ENCODE peak calls at places on chromosome 7, in six cellular contexts. I, K, B, W, V and H are unnamed samples.
A peak's percentile ranks its signal among the peaks of the same experiment; 100 is the strongest.

GRCh38 chr7:157493017-157493416 is 156.2 kb downstream of the DNAJB6 start:
- ATAC-seq in I (peak; percentile 49), K (no peak), B (no peak), W (no peak), V (no peak), H (no peak)

GRCh38 chr7:571096-572012 is 51.7 kb upstream of the PDGFA start:
- ATAC-seq in I (no peak), K (no peak), B (no peak), W (no peak), V (no peak), H (no peak)

GRCh38 chr7:75072978-75073282 is 672 bp downstream of the RCC1L start:
- ATAC-seq in I (peak; percentile 42), K (peak; percentile 19), B (peak; percentile 3), W (peak; percentile 26), V (no peak), H (no peak)

GRCh38 chr7:148729984-148730733 is 31.5 kb downstream of the CUL1 start:
- ATAC-seq in I (peak; percentile 50), K (no peak), B (no peak), W (no peak), V (no peak), H (no peak)

GRCh38 chr7:113521468-113521867 is 397.3 kb downstream of the PPP1R3A start:
- ATAC-seq in I (no peak), K (no peak), B (no peak), W (no peak), V (no peak), H (no peak)

GRCh38 chr7:1922071-1922869 is 252.2 kb downstream of the ELFN1 start:
- ATAC-seq in I (no peak), K (no peak), B (no peak), W (no peak), V (no peak), H (no peak)

GRCh38 chr7:22561895-22562593 is 62.1 kb upstream of the STEAP1B start:
- ATAC-seq in I (peak; percentile 65), K (peak; percentile 10), B (no peak), W (no peak), V (peak; percentile 24), H (no peak)

GRCh38 chr7:88042157-88042556 is 108.1 kb downstream of the ADAM22 start:
- ATAC-seq in I (no peak), K (no peak), B (no peak), W (no peak), V (peak; percentile 56), H (no peak)

GRCh38 chr7:118312051-118312450 is 87.5 kb downstream of the ANKRD7 start:
- ATAC-seq in I (no peak), K (no peak), B (no peak), W (no peak), V (peak; percentile 56), H (no peak)

GRCh38 chr7:44712012-44712411 is 36.6 kb upstream of the ZMIZ2 start:
- ATAC-seq in I (no peak), K (peak; percentile 52), B (no peak), W (peak; percentile 81), V (no peak), H (no peak)

GRCh38 chr7:47313564-47313963 is 268.3 kb downstream of the TNS3 start:
- ATAC-seq in I (no peak), K (no peak), B (no peak), W (no peak), V (no peak), H (no peak)

GRCh38 chr7:55254242-55254595 is 110.9 kb upstream of the LANCL2 start:
- ATAC-seq in I (no peak), K (no peak), B (no peak), W (peak; percentile 4), V (no peak), H (no peak)

GRCh38 chr7:138575897-138576428 is 115.9 kb downstream of the TRIM24 start:
- ATAC-seq in I (no peak), K (peak; percentile 67), B (no peak), W (peak; percentile 42), V (no peak), H (no peak)

GRCh38 chr7:75989084-75989725 is 5.2 kb downstream of the TMEM120A start:
- ATAC-seq in I (no peak), K (no peak), B (no peak), W (no peak), V (peak; percentile 4), H (no peak)

GRCh38 chr7:112448891-112449290 is 1.4 kb upstream of the IFRD1 start:
- ATAC-seq in I (no peak), K (no peak), B (no peak), W (no peak), V (no peak), H (no peak)

GRCh38 chr7:112448376-112448775 is 1.9 kb upstream of the IFRD1 start:
- ATAC-seq in I (no peak), K (no peak), B (no peak), W (no peak), V (no peak), H (no peak)

GRCh38 chr7:112449353-112449752 is 907 bp upstream of the IFRD1 start:
- ATAC-seq in I (peak; percentile 30), K (no peak), B (no peak), W (peak; percentile 13), V (no peak), H (no peak)

GRCh38 chr7:112444505-112444904 is 5.8 kb upstream of the IFRD1 start:
- ATAC-seq in I (no peak), K (no peak), B (no peak), W (no peak), V (peak; percentile 33), H (no peak)

GRCh38 chr7:112446431-112446830 is 3.8 kb upstream of the IFRD1 start:
- ATAC-seq in I (no peak), K (no peak), B (no peak), W (no peak), V (no peak), H (no peak)
- TF ChIP-seq EP300 in I (no peak), K (no peak), B (no peak), W (no peak), V (no peak), H (no peak)

DNA sequence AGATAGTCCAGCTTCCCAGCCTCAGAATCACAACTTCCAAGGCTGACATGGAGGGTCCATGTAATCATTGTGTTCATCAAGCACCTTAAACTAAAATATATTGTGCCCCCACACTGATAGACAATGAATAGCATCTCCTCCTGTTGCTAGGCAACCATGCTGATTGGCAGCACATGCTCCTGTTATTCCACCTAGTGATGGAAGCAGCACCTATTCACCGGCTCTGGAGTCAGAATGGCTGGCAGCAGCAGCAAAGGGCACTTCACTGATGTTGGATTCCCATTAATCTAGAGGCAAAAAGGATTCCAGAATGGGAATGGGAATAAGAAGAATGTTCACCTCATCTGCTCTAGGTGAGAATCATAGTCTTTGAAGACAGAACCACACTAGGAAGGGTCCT is 55.0 kb downstream of the RELN start:
- ATAC-seq in I (no peak), K (peak; percentile 43), B (no peak), W (no peak), V (no peak), H (no peak)
- TF ChIP-seq EP300 in I (no peak), K (no peak), B (no peak), W (no peak), V (no peak), H (no peak)

GRCh38 chr7:27662490-27663205 is at the start of gene HIBADH:
- ATAC-seq in I (peak; percentile 98), K (peak; percentile 96), B (peak; percentile 99), W (peak; percentile 97), V (peak; percentile 99), H (peak; percentile 100)
- TF ChIP-seq EP300 in I (no peak), K (peak; percentile 40), B (no peak), W (no peak), V (no peak), H (no peak)

DNA sequence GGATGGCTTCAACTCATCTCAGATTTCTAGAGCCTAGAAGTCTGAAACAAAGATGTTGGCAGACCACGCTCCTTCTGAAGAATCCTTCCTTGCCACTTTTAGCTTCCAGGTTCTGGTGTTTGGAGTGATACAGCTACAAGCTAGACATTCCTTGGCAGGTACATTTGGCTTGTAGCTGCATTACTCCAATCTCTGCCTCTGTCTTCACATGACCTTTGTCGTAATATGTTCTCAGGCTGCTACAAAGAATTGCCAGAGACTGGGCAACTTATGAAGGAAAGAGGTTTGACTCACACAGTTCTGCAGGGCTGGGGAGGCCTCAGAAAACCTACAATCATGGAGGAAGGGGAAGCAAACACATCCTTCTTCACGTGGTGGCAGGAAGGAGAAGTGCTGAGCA is 146.4 kb downstream of the GALNT17 start:
- ATAC-seq in I (no peak), K (no peak), B (no peak), W (no peak), V (no peak), H (peak; percentile 85)
- TF ChIP-seq EP300 in I (no peak), K (no peak), B (no peak), W (no peak), V (no peak), H (no peak)

DNA sequence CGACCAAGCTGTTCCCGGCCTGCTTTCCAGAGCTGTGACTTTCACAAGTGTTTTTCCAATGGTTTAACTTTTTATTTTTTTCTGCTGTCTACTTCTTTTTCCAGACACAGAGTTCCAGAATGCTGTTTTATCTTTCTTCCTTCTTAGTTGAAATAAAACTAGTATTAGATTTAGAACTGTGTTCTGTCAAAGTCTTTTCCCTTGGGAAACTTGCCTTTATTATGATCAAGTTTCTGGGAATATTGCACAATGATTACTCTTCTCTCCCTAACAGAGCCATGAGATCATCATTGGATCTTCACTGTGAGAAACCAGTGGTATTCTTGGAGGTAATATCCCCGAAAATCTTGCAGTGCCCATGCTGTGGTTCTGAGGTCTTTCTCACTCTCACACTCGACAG is 104.9 kb upstream of the KCND2 start:
- ATAC-seq in I (no peak), K (no peak), B (peak; percentile 85), W (no peak), V (no peak), H (peak; percentile 83)
- TF ChIP-seq EP300 in I (no peak), K (no peak), B (no peak), W (no peak), V (no peak), H (no peak)